ENCODE peak calls at places on chromosome 4, in nine cellular contexts. F is testis; R is upper lobe of right lung; M is CD8-positive, alpha-beta T cell; K is GM23338; B is PC-3; Z is psoas muscle; Y is HCT116; X is pancreas. Q is an unnamed sample. For H3K27me3, the result is how much of the 10 kb centered on the place peaks cover.

GRCh38 chr4:26330946-26331345 is 10.1 kb downstream of the RBPJ start:
- DNase-seq in F (no peak), R (no peak), M (no peak), K (peak), B (no peak), Z (no peak), Y (no peak), X (no peak), Q (no peak)

GRCh38 chr4:172142331-172142738 is 329.1 kb downstream of the GALNTL6 start:
- DNase-seq in F (no peak), R (no peak), M (no peak), K (no peak), B (peak), Z (no peak), Y (no peak), X (no peak), Q (no peak)

GRCh38 chr4:168852933-168853713 is 156.9 kb downstream of the CBR4 start:
- DNase-seq in F (no peak), R (no peak), M (no peak), K (no peak), B (no peak), Z (no peak), Y (no peak), X (no peak), Q (no peak)

GRCh38 chr4:83189631-83190136 is 75.2 kb upstream of the PLAC8 start:
- DNase-seq in F (no peak), R (no peak), M (no peak), K (peak), B (no peak), Z (no peak), Y (no peak), X (no peak), Q (no peak)

GRCh38 chr4:20554134-20554533 is 146.1 kb upstream of the PACRGL start:
- DNase-seq in F (no peak), R (no peak), M (no peak), K (no peak), B (no peak), Z (no peak), Y (no peak), X (no peak), Q (no peak)

GRCh38 chr4:175034986-175035705 is 117.0 kb downstream of the ADAM29 start:
- DNase-seq in F (no peak), R (no peak), M (no peak), K (no peak), B (no peak), Z (no peak), Y (no peak), X (no peak), Q (no peak)

GRCh38 chr4:154416183-154416543 is 75.4 kb downstream of the DCHS2 start:
- DNase-seq in F (peak), R (no peak), M (no peak), K (peak), B (no peak), Z (peak), Y (no peak), X (no peak), Q (peak)

GRCh38 chr4:150938873-150939499 is 76.1 kb downstream of the LRBA start:
- DNase-seq in F (no peak), R (no peak), M (no peak), K (no peak), B (no peak), Z (no peak), Y (no peak), X (no peak), Q (no peak)

GRCh38 chr4:126223784-126224407 is 909.1 kb downstream of the FAT4 start:
- DNase-seq in F (no peak), R (no peak), M (no peak), K (peak), B (peak), Z (no peak), Y (peak), X (no peak), Q (no peak)

GRCh38 chr4:94412019-94413017 is 39.4 kb upstream of the PDLIM5 start:
- DNase-seq in F (no peak), R (no peak), M (no peak), K (no peak), B (peak), Z (no peak), Y (peak), X (no peak), Q (no peak)

GRCh38 chr4:40626183-40626990 is 3.3 kb downstream of the RBM47 start:
- DNase-seq in F (peak), R (no peak), M (no peak), K (peak), B (peak), Z (no peak), Y (no peak), X (no peak), Q (no peak)

GRCh38 chr4:111960241-111960667 is 185.0 kb upstream of the FAM241A start:
- DNase-seq in F (no peak), R (no peak), M (no peak), K (no peak), B (peak), Z (no peak), Y (peak), X (no peak), Q (no peak)

GRCh38 chr4:93759506-93759905 is 69.0 kb upstream of the ATOH1 start:
- DNase-seq in F (no peak), R (no peak), M (no peak), K (no peak), B (no peak), Z (no peak), Y (no peak), X (no peak), Q (no peak)

GRCh38 chr4:138439143-138439581 is 197.0 kb upstream of the SLC7A11 start:
- DNase-seq in F (no peak), R (no peak), M (no peak), K (no peak), B (peak), Z (no peak), Y (no peak), X (no peak), Q (no peak)

GRCh38 chr4:172270421-172270820 is 457.2 kb downstream of the GALNTL6 start:
- DNase-seq in F (no peak), R (no peak), M (no peak), K (no peak), B (peak), Z (no peak), Y (no peak), X (no peak), Q (no peak)

GRCh38 chr4:114597410-114598115 is 1.0 kb upstream of the UGT8 start:
- DNase-seq in F (no peak), R (no peak), M (no peak), K (peak), B (peak), Z (no peak), Y (no peak), X (no peak), Q (peak)

GRCh38 chr4:175459571-175459970 is 352.5 kb downstream of the GPM6A start:
- DNase-seq in F (no peak), R (no peak), M (no peak), K (no peak), B (no peak), Z (no peak), Y (no peak), X (no peak), Q (no peak)

GRCh38 chr4:142840516-142841123 is 5.5 kb downstream of the INPP4B start:
- DNase-seq in F (no peak), R (no peak), M (no peak), K (peak), B (peak), Z (no peak), Y (peak), X (no peak), Q (no peak)

GRCh38 chr4:150743564-150744342 is 161.8 kb downstream of the MAB21L2 start:
- DNase-seq in F (no peak), R (no peak), M (no peak), K (no peak), B (no peak), Z (no peak), Y (no peak), X (no peak), Q (no peak)

GRCh38 chr4:89364559-89364958 is 57.0 kb upstream of the GPRIN3 start:
- DNase-seq in F (no peak), R (no peak), M (no peak), K (no peak), B (no peak), Z (no peak), Y (no peak), X (no peak), Q (no peak)

GRCh38 chr4:89365375-89366170 is 58.0 kb upstream of the GPRIN3 start:
- DNase-seq in F (no peak), R (no peak), M (no peak), K (no peak), B (no peak), Z (no peak), Y (no peak), X (no peak), Q (no peak)

GRCh38 chr4:89373396-89373795 is 65.8 kb upstream of the GPRIN3 start:
- DNase-seq in F (no peak), R (no peak), M (no peak), K (peak), B (no peak), Z (no peak), Y (no peak), X (no peak), Q (no peak)

GRCh38 chr4:89371614-89372013 is 64.0 kb upstream of the GPRIN3 start:
- DNase-seq in F (no peak), R (no peak), M (no peak), K (no peak), B (no peak), Z (no peak), Y (no peak), X (no peak), Q (no peak)

GRCh38 chr4:89368855-89369254 is 61.3 kb upstream of the GPRIN3 start:
- DNase-seq in F (no peak), R (no peak), M (no peak), K (no peak), B (no peak), Z (no peak), Y (no peak), X (no peak), Q (no peak)
- TF ChIP-seq CTCF in F (no peak), R (no peak), M (no peak), K (no peak), B (no peak), Z (no peak), Y (no peak), X (no peak), Q (no peak)

DNA sequence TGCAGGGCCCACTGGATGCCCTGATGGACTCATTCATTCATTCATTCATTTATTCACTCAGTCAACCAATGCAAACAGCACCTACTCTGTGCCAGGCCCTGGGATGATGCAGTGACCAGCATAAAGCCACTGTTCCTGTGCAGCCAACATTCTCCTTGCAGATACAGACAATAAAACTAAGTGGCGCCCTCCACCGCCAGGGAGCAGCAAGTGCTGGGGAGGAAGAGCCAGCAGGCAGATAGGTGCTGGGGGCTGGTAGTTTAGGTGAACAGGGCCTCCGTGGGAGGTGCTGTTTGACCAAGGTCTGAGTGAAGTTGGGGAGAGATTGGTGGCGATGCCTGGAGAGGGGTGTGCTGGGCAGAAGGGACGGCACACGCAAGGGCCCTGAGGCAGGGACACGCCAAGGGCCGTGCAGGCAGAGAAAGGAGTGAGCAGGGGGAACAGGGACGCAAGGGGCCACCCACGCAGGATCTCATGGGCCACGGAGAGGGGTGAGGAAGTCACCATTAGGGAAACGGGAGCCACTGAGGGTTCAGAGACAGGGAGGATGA is 65.5 kb downstream of the WFS1 start:
- DNase-seq in F (no peak), R (no peak), M (no peak), K (peak), B (no peak), Z (peak), Y (no peak), X (no peak), Q (no peak)
- H3K27me3 ChIP-seq in F (under half), R (under half), M (under half), K (under half), B (under half), Z (under half), Y (under half), X (under half), Q (under half)

DNA sequence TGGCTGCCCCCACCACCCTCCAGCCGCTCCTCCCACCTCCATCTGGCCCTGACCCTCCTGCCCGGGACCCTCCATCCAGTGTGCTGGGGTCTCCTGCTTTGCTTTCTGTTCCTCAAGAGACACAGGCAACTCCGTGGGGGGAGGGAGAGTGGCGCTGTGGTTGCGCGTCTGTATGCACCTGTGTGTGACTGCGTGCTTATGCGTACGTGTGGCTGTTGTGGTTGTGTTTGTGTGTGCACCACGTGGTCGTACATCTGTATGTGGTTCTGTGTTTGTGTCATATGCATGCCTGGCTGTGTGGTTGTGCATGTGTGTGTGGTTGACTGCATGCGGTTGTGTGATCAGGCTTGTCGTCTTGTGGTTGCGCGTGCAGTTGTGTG is 33.2 kb downstream of the CPLX1 start:
- DNase-seq in F (no peak), R (no peak), M (no peak), K (no peak), B (no peak), Z (no peak), Y (no peak), X (peak), Q (no peak)
- TF ChIP-seq CTCF in F (no peak), R (no peak), M (no peak), K (no peak), B (no peak), Z (no peak), Y (no peak), X (no peak), Q (no peak)

GRCh38 chr4:10143171-10143570 is 26.6 kb upstream of the WDR1 start:
- DNase-seq in F (no peak), R (no peak), M (no peak), K (no peak), B (no peak), Z (no peak), Y (no peak), X (no peak), Q (no peak)

GRCh38 chr4:10144971-10145370 is 28.4 kb upstream of the WDR1 start:
- DNase-seq in F (no peak), R (no peak), M (no peak), K (no peak), B (no peak), Z (no peak), Y (no peak), X (no peak), Q (no peak)

GRCh38 chr4:10144479-10144878 is 27.9 kb upstream of the WDR1 start:
- DNase-seq in F (no peak), R (no peak), M (no peak), K (no peak), B (no peak), Z (no peak), Y (no peak), X (no peak), Q (no peak)

GRCh38 chr4:10139518-10139917 is 22.9 kb upstream of the WDR1 start:
- DNase-seq in F (no peak), R (no peak), M (no peak), K (no peak), B (no peak), Z (no peak), Y (no peak), X (no peak), Q (no peak)

GRCh38 chr4:10140866-10141759 is 24.5 kb upstream of the WDR1 start:
- DNase-seq in F (no peak), R (no peak), M (no peak), K (peak), B (no peak), Z (no peak), Y (no peak), X (no peak), Q (no peak)
- H3K27me3 ChIP-seq in F (under half), R (under half), M (under half), K (under half), B (under half), Z (under half), Y (under half), X (under half), Q (under half)

Q was measured in transverse colon.